ENCODE peak calls at places on chromosomes 7 and 10, in four cellular contexts. M is mesendoderm, K is H1, I is IMR-90. J is an unnamed sample.

GRCh38 chr10:31143331-31143935 is 111.8 kb upstream of the ZNF438 start:
- DNase-seq in M (no peak), K (no peak), I (no peak), J (no peak)

GRCh38 chr7:139572704-139573395 is 49.4 kb downstream of the CLEC2L start:
- DNase-seq in M (no peak), K (no peak), I (no peak), J (peak)

GRCh38 chr7:7274782-7275181 is 92.4 kb downstream of the C1GALT1 start:
- DNase-seq in M (peak), K (no peak), I (peak), J (no peak)

GRCh38 chr7:988426-988911 is 5.5 kb downstream of the CYP2W1 start:
- DNase-seq in M (no peak), K (no peak), I (no peak), J (no peak)

GRCh38 chr7:26555971-26556830 is 264.5 kb downstream of the SNX10 start:
- DNase-seq in M (peak), K (no peak), I (no peak), J (no peak)

GRCh38 chr7:699260-700170 is 27.0 kb upstream of the DNAAF5 start:
- DNase-seq in M (no peak), K (no peak), I (peak), J (no peak)

GRCh38 chr7:10759120-10759519 is 214.6 kb upstream of the PHF14 start:
- DNase-seq in M (no peak), K (no peak), I (no peak), J (no peak)

GRCh38 chr7:129777195-129777844 is 165.8 kb downstream of the NRF1 start:
- DNase-seq in M (no peak), K (peak), I (no peak), J (peak)

GRCh38 chr7:751826-752225 is 24.7 kb upstream of the PRKAR1B start:
- DNase-seq in M (no peak), K (no peak), I (no peak), J (no peak)

GRCh38 chr10:79418886-79419595 is 26.4 kb downstream of the ZCCHC24 start:
- DNase-seq in M (no peak), K (no peak), I (no peak), J (no peak)

GRCh38 chr7:101420436-101420835 is 57.8 kb downstream of the COL26A1 start:
- DNase-seq in M (peak), K (peak), I (no peak), J (peak)

DNA sequence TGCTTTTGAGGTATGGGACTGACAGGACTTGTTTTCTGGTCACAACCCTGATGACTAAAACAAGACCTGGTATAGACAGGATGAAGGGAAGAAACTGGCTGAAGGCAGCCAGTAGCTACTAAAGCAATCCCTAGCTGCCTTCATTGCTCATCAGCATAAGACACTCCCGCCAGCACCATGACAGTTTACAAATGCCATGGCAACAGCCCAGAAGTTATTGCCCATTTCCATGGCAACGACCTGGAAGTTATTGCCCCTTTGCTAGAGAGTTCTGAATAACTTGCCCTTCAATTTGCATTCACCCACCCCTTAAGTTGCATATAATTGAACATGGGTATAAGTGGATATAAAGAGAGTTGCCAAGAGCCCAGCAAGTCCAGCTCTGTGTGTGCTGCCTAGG is 169.6 kb upstream of the FAM171A1 start:
- DNase-seq in M (peak), K (no peak), I (no peak), J (peak)
- H3K56ac ChIP-seq in M (no peak), K (no peak), I (no peak), J (no peak)

DNA sequence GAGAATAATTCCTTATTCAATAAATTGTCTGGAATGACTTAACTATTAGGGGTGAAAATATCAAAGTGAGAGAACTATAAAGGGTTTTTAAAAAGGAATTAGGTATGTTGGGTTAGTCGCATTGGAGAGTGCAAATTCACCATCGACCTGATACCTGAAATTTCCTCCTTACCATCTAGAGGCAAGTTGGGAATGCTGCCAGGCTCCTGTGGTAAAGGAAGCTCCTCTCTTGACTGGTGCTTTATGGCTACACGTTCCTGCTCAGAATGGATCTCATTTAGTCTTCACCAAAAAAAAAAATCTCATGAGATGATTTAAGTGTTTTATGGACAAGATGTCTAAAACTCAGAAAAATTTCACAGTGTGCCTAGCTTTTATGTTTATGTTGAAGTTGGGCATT is 129.8 kb downstream of the EGFR start:
- DNase-seq in M (no peak), K (no peak), I (no peak), J (no peak)
- H4K5ac ChIP-seq in M (no peak), K (no peak), I (no peak), J (no peak)

DNA sequence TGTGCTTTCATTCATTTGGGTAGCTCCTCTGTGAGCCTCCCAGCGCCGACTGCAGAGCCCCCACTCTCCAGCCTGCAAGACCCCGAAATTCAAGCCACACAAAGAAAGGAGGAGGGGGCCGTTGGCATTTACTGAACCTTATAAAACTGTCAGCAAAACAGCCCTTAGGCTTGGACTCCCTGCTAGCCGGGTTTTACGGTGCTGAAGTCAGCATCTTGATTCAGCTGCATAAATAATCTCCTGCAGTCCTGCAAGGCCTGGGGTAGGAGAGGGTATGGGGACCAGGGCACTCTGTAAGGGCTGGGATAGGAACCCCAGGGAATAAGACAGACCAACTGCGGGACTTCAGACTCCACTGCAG is 158.4 kb upstream of the PRKCQ start:
- DNase-seq in M (peak), K (no peak), I (peak), J (no peak)
- H2BK120ac ChIP-seq in M (no peak), K (peak), I (peak), J (no peak)

DNA sequence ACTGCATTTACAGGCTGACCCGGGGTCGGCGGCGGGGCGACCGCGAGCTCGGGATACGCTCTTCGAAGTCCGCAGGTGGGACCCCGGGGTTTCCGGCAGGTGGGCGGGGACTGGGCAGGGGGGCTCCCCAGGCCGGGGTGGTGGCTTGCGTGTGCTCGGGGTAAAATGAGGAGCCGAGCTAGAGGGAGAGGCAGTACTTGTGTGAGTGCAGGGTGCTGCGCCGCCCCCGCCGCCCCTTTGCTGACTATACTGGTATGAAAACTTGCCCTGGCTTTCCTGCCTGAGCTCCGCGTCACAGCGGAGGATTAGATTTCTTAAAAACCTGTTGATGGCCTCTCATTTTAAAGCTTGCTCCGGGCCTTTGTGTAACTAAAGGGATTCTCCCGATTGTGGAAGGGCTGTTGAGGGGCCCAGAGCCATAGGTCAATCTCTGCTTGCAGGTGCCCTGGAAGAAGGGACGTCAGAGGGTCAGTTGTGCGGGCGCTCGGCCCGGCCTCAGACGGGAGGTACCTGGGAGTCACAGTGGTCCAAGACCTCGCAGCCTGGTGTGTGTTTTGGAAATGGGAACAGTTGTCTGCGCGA is 488 bp downstream of the ARMC10 start:
- DNase-seq in M (peak), K (peak), I (peak), J (peak)
- H3K56ac ChIP-seq in M (peak), K (peak), I (peak), J (no peak)

GRCh38 chr7:137655804-137656203 is 191.0 kb downstream of the DGKI start:
- DNase-seq in M (no peak), K (no peak), I (no peak), J (no peak)
- H4K5ac ChIP-seq in M (no peak), K (no peak), I (no peak), J (no peak)

DNA sequence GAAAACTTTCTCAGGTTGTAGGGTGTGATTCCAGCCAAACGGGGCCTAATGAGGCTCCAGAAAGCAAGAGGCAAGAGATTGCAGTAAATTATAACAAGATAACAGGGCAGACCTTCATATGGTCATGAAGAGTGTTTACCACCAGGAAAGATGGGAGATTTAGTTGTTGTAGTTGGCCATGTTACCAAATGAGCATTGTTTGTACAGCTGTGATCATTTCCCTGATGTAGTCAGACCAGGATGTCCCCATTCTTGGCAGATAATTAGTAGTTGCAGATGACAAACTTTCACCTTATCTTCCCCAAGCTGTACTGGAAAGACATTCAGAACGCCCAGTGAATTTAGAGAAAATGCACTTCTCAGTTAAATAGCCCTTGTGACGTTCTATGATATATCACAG is 630.8 kb downstream of the ANKRD7 start:
- DNase-seq in M (peak), K (no peak), I (no peak), J (no peak)
- H2BK120ac ChIP-seq in M (peak), K (no peak), I (no peak), J (no peak)

GRCh38 chr7:32347244-32347828 is 142.8 kb downstream of the LSM5 start:
- DNase-seq in M (peak), K (peak), I (no peak), J (no peak)
- H3K56ac ChIP-seq in M (no peak), K (no peak), I (no peak), J (no peak)

DNA sequence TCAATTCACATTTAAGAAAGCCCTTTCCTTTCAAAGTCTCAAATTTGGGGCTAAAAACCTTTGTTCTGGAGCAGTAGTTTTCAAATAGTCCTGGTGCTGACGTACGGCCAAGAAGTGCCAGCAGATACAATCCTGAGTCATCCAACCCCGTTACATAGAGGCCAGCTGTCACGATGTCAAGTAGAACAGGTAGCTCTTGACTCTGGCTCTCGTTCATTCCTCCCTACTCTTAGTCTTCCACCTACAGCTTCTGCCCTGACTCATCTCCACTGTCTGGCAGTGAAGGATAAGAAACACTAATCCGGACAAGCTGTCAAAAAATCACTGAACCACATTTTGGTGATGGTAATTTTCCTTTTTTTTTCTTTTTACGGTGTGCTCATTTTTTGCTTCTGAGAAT is 132.4 kb upstream of the PTN start:
- DNase-seq in M (no peak), K (no peak), I (no peak), J (no peak)
- H4K5ac ChIP-seq in M (no peak), K (no peak), I (no peak), J (no peak)

GRCh38 chr10:8296090-8296741 is 241.7 kb downstream of the GATA3 start:
- DNase-seq in M (peak), K (peak), I (no peak), J (peak)

GRCh38 chr10:8295311-8295710 is 240.8 kb downstream of the GATA3 start:
- DNase-seq in M (no peak), K (no peak), I (no peak), J (no peak)

GRCh38 chr10:8297951-8298350 is 243.5 kb downstream of the GATA3 start:
- DNase-seq in M (no peak), K (no peak), I (no peak), J (no peak)

GRCh38 chr10:8297107-8297506 is 242.6 kb downstream of the GATA3 start:
- DNase-seq in M (no peak), K (no peak), I (no peak), J (no peak)

DNA sequence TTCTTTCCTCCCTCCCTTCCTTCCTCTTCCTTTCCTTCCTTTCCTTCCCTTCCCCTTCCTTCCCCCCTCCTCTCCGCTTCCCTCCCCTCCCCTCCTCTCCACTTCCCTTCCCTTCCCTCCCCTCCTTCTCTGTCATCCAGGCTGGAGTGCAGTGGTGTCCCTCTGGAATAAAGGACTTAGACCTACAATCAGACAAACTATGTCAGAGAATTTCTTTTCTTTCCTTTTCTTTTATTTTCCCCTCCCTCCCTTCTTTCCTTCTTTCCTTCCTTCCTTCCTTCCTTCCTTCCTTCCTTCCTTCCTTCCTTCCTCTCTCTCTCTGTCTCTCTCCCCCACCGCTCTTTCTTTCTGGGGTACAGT is 242.2 kb downstream of the GATA3 start:
- DNase-seq in M (no peak), K (no peak), I (no peak), J (no peak)
- H2BK120ac ChIP-seq in M (no peak), K (no peak), I (no peak), J (no peak)